ENCODE peak calls at places on chromosomes 7 and 10, in four cellular contexts. Y is NCI-H2107, D is T-cell, P is iPS-NIHi11. S is an unnamed sample.

GRCh38 chr10:15237351-15237750 is 68.9 kb upstream of the NMT2 start:
- DNase-seq in Y (no peak), D (no peak), P (no peak), S (no peak)

GRCh38 chr7:76257973-76258372 is 44.5 kb upstream of the HSPB1 start:
- DNase-seq in Y (no peak), D (no peak), P (no peak), S (no peak)

GRCh38 chr7:17506090-17506489 is 207.6 kb downstream of the AHR start:
- DNase-seq in Y (no peak), D (no peak), P (no peak), S (no peak)

GRCh38 chr10:27838291-27838690 is 92.7 kb upstream of the MKX start:
- DNase-seq in Y (no peak), D (no peak), P (no peak), S (no peak)

GRCh38 chr7:157496426-157497275 is 159.8 kb downstream of the DNAJB6 start:
- DNase-seq in Y (no peak), D (no peak), P (no peak), S (no peak)

GRCh38 chr10:35501923-35502322 is 103.2 kb upstream of the GJD4 start:
- DNase-seq in Y (no peak), D (no peak), P (no peak), S (no peak)

GRCh38 chr7:106418526-106418925 is 133.7 kb upstream of the NAMPT start:
- DNase-seq in Y (no peak), D (no peak), P (no peak), S (no peak)

GRCh38 chr10:112950714-112951348 is 784 bp downstream of the TCF7L2 start:
- DNase-seq in Y (no peak), D (peak), P (no peak), S (no peak)

GRCh38 chr7:40720401-40720800 is 585.6 kb downstream of the SUGCT start:
- DNase-seq in Y (no peak), D (no peak), P (no peak), S (no peak)

GRCh38 chr10:17527530-17528146 is 73.2 kb upstream of the ST8SIA6 start:
- DNase-seq in Y (no peak), D (no peak), P (peak), S (no peak)

GRCh38 chr7:110962374-110962773 is 128.6 kb upstream of the LRRN3 start:
- DNase-seq in Y (no peak), D (no peak), P (no peak), S (no peak)

GRCh38 chr10:49323896-49324270 is 24.9 kb downstream of the C10orf71 start:
- DNase-seq in Y (no peak), D (no peak), P (no peak), S (no peak)

GRCh38 chr7:140726304-140726703 is 29.8 kb downstream of the NDUFB2 start:
- DNase-seq in Y (no peak), D (no peak), P (no peak), S (no peak)

GRCh38 chr7:148912758-148913541 is 28.9 kb upstream of the EZH2 start:
- DNase-seq in Y (no peak), D (no peak), P (no peak), S (peak)

GRCh38 chr7:20404371-20404770 is 73.7 kb downstream of the ITGB8 start:
- DNase-seq in Y (no peak), D (no peak), P (no peak), S (no peak)

GRCh38 chr7:91685544-91685943 is 195.0 kb downstream of the MTERF1 start:
- DNase-seq in Y (no peak), D (no peak), P (no peak), S (no peak)

GRCh38 chr10:86167101-86167761 is 199.4 kb downstream of the GRID1 start:
- DNase-seq in Y (no peak), D (no peak), P (no peak), S (no peak)

GRCh38 chr10:125868372-125868975 is 12.6 kb downstream of the DHX32 start:
- DNase-seq in Y (no peak), D (no peak), P (peak), S (no peak)

GRCh38 chr10:110918269-110918632 is 729 bp downstream of the BBIP1 start:
- DNase-seq in Y (no peak), D (peak), P (peak), S (peak)

GRCh38 chr7:44769381-44770209 is 20.9 kb downstream of the ZMIZ2 start:
- DNase-seq in Y (no peak), D (no peak), P (no peak), S (peak)

GRCh38 chr10:34813626-34814227 is 1.4 kb downstream of the PARD3 start:
- DNase-seq in Y (no peak), D (no peak), P (no peak), S (no peak)

GRCh38 chr10:91887075-91887899 is 22.0 kb downstream of the FGFBP3 start:
- DNase-seq in Y (no peak), D (no peak), P (peak), S (no peak)

GRCh38 chr10:63267414-63268138 is 134.4 kb downstream of the NRBF2 start:
- DNase-seq in Y (no peak), D (no peak), P (peak), S (no peak)

GRCh38 chr7:37062019-37062418 is 337.7 kb upstream of the AOAH start:
- DNase-seq in Y (no peak), D (no peak), P (no peak), S (no peak)

GRCh38 chr10:96995851-96996250 is 163.8 kb downstream of the LCOR start:
- DNase-seq in Y (no peak), D (no peak), P (no peak), S (no peak)

GRCh38 chr10:5566606-5567005 is 41.8 kb downstream of the CALML3 start:
- DNase-seq in Y (no peak), D (no peak), P (no peak), S (no peak)